ENCODE peak calls at places on chromosomes 2 and 18, in ten cellular contexts. O is body of pancreas; L is CD8-positive, alpha-beta T cell; U is mammary epithelial cell; W is neural progenitor cell; Y is Peyer's patch; G is cardiac muscle cell; E is SK-N-SH; C is A549; Z is HepG2. A is an unnamed sample. For H3K4me1, the result is how much of the 10 kb centered on the place peaks cover.

GRCh38 chr18:5104246-5104645 is 92.8 kb downstream of the AKAIN1 start:
- DNase-seq in U (no peak), Z (no peak), O (no peak), C (no peak), L (no peak), W (peak), E (no peak), G (no peak), Y (no peak), A (no peak)

GRCh38 chr2:32952759-32953476 is 6.2 kb downstream of the LTBP1 start:
- DNase-seq in C (no peak), O (no peak), L (no peak), W (no peak), G (no peak), Z (no peak), E (no peak), Y (no peak), U (no peak), A (no peak)

GRCh38 chr2:109702250-109702985 is 88.3 kb downstream of the SOWAHC start:
- DNase-seq in U (peak), Y (no peak), W (no peak), G (peak), Z (no peak), E (no peak), C (peak), O (peak), L (no peak), A (no peak)

GRCh38 chr2:99821572-99822369 is 320.6 kb downstream of the AFF3 start:
- DNase-seq in E (no peak), Z (no peak), Y (no peak), W (no peak), O (no peak), U (peak), C (no peak), L (no peak), G (peak), A (no peak)

GRCh38 chr2:30398488-30398887 is 48.6 kb upstream of the LCLAT1 start:
- DNase-seq in O (no peak), Z (no peak), Y (no peak), E (no peak), W (no peak), L (no peak), G (no peak), C (no peak), U (peak), A (no peak)

GRCh38 chr2:73984203-73984921 is at the start of gene TET3:
- DNase-seq in Y (peak), E (peak), Z (no peak), L (peak), C (peak), W (peak), O (peak), G (no peak), U (no peak), A (peak)

GRCh38 chr2:160278889-160279196 is 78.8 kb upstream of the ITGB6 start:
- DNase-seq in U (no peak), G (peak), L (no peak), Z (peak), C (peak), W (peak), Y (no peak), E (peak), O (no peak), A (no peak)

GRCh38 chr2:47485751-47486300 is 82.9 kb downstream of the MSH2 start:
- DNase-seq in C (no peak), W (no peak), L (no peak), G (no peak), O (no peak), Z (no peak), U (no peak), Y (no peak), E (no peak), A (no peak)

GRCh38 chr2:193816008-193816407 is 1621.3 kb upstream of the TMEFF2 start:
- DNase-seq in O (no peak), W (no peak), G (no peak), U (no peak), E (no peak), C (no peak), Y (no peak), L (no peak), Z (no peak), A (no peak)

GRCh38 chr18:9971313-9971920 is 57.6 kb downstream of the VAPA start:
- DNase-seq in C (peak), G (peak), U (peak), L (peak), E (peak), O (peak), Z (peak), W (peak), Y (no peak), A (peak)

GRCh38 chr2:215745316-215745715 is 268.0 kb downstream of the MREG start:
- DNase-seq in G (no peak), Y (no peak), O (no peak), U (no peak), Z (no peak), E (no peak), W (no peak), L (no peak), C (no peak), A (no peak)
- H3K4me1 ChIP-seq in G (under half), Y (under half), O (under half), U (under half), Z (under half), E (under half), W (under half), L (under half), C (under half), A (under half)

GRCh38 chr2:102660574-102660973 is 41.2 kb downstream of the SLC9A2 start:
- DNase-seq in W (no peak), E (no peak), O (no peak), U (no peak), G (no peak), C (peak), L (no peak), Z (peak), Y (no peak), A (no peak)
- H3K4me1 ChIP-seq in W (under half), E (under half), O (under half), U (under half), G (under half), C (under half), L (under half), Z (under half), Y (under half), A (under half)

GRCh38 chr2:171516793-171517192 is 5.5 kb upstream of the CYBRD1 start:
- DNase-seq in C (no peak), U (no peak), E (no peak), Y (no peak), W (no peak), Z (no peak), G (no peak), O (no peak), L (no peak), A (peak)
- H3K4me1 ChIP-seq in C (under half), U (under half), E (under half), Y (under half), W (under half), Z (under half), G (under half), O (under half), L (under half), A (under half)

DNA sequence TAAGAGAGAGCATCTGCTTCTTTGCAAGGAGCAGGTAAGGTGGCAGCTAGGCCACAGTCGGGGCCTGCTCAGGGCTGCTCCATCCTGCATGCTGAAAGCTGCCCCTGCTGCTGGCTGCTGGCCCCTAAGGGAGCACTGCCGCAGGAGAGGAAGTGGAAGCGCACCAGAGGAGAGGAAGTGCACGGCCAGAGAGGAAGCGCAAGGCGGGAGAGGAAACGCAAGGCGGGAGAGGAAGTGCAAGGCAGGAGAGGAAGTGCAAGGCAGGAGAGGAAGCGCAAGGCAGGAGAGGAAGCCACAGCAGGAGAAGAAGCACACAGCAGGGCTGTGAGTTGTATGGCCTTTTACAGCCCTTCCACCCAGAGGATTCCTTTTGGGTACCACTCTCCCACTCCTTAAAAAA is 539.0 kb upstream of the TNP1 start:
- DNase-seq in U (no peak), G (no peak), W (no peak), L (no peak), O (no peak), Y (no peak), Z (no peak), C (no peak), E (peak), A (no peak)
- H3K4me1 ChIP-seq in U (under half), G (under half), W (under half), L (under half), O (under half), Y (under half), Z (under half), C (under half), E (under half), A (under half)

GRCh38 chr2:135299656-135300244 is 231.3 kb downstream of the ZRANB3 start:
- DNase-seq in U (peak), L (no peak), O (no peak), G (peak), W (no peak), E (no peak), Y (no peak), C (no peak), Z (no peak), A (no peak)
- H3K4me1 ChIP-seq in U (under half), L (under half), O (under half), G (under half), W (under half), E (under half), Y (under half), C (under half), Z (under half), A (under half)

GRCh38 chr2:46310446-46310845 is 13.2 kb downstream of the EPAS1 start:
- DNase-seq in W (no peak), C (no peak), G (no peak), U (no peak), Z (no peak), O (no peak), E (no peak), Y (no peak), L (no peak), A (no peak)
- H3K4me1 ChIP-seq in W (under half), C (half or more), G (under half), U (half or more), Z (half or more), O (half or more), E (half or more), Y (under half), L (under half), A (half or more)

DNA sequence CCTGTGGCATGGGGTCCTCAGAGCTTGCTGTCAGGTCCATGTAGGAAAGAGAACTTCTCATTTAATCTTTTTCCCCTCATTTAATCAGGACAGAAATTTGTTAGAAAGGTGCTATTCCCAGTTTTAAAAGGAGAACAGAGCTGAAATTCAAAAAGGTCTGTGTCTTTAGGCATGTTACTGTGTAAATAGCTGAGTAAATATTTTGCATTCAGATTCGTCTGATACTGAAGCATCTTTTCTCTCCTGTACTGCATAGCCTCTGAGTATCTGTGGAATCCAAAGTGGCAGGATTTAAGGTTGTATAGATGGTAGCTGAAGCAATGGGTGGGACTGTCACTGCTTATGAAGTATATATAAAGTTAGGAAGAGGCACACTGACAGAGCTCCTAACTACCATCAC is 9.0 kb downstream of the PTPN4 start:
- DNase-seq in Y (no peak), G (no peak), U (no peak), Z (no peak), O (no peak), C (no peak), E (no peak), L (no peak), W (no peak), A (no peak)
- H3K4me1 ChIP-seq in Y (under half), G (under half), U (under half), Z (half or more), O (under half), C (under half), E (under half), L (half or more), W (under half), A (under half)

A was measured in tibial artery.